ENCODE peak calls at places on chromosomes 16 and 17, in eight cellular contexts. Y, C, N, D, F, U, J and A are unnamed samples.

GRCh38 chr17:78780335-78780734 is 1.7 kb downstream of the CYTH1 start:
- ATAC-seq in Y (no peak), C (no peak), N (no peak), D (no peak), F (peak; percentile 22), U (no peak), J (peak; percentile 39), A (no peak)

GRCh38 chr17:4520881-4521600 is 22.4 kb downstream of the SPNS2 start:
- ATAC-seq in Y (peak; percentile 54), C (no peak), N (peak; percentile 85), D (peak; percentile 69), F (peak; percentile 85), U (no peak), J (no peak), A (peak; percentile 64)

GRCh38 chr17:35898283-35899070 is 18.3 kb upstream of the CCL5 start:
- ATAC-seq in Y (peak; percentile 79), C (no peak), N (peak; percentile 47), D (no peak), F (peak; percentile 72), U (peak; percentile 26), J (no peak), A (no peak)

GRCh38 chr17:77100009-77100408 is 40.8 kb upstream of the SEC14L1 start:
- ATAC-seq in Y (peak; percentile 80), C (no peak), N (peak; percentile 92), D (peak; percentile 56), F (peak; percentile 69), U (no peak), J (no peak), A (peak; percentile 61)

GRCh38 chr17:46147167-46147749 is 46.0 kb downstream of the KANSL1 start:
- ATAC-seq in Y (no peak), C (no peak), N (no peak), D (no peak), F (no peak), U (no peak), J (peak; percentile 4), A (no peak)

GRCh38 chr17:10316986-10317834 is 55.6 kb downstream of the MYH13 start:
- ATAC-seq in Y (peak; percentile 63), C (peak; percentile 80), N (peak; percentile 91), D (no peak), F (peak; percentile 85), U (no peak), J (no peak), A (peak; percentile 62)

GRCh38 chr16:1323296-1324239 is 9.9 kb upstream of the BAIAP3 start:
- ATAC-seq in Y (no peak), C (no peak), N (no peak), D (no peak), F (no peak), U (peak; percentile 12), J (no peak), A (no peak)

GRCh38 chr16:87689956-87690465 is 75.8 kb downstream of the KLHDC4 start:
- ATAC-seq in Y (no peak), C (no peak), N (no peak), D (no peak), F (no peak), U (no peak), J (no peak), A (no peak)

GRCh38 chr16:1351215-1351581 is 480 bp downstream of the TSR3 start:
- ATAC-seq in Y (no peak), C (peak; percentile 12), N (peak; percentile 2), D (no peak), F (peak; percentile 3), U (peak; percentile 6), J (peak; percentile 48), A (no peak)

GRCh38 chr17:69223809-69224208 is 4.8 kb downstream of the ABCA10 start:
- ATAC-seq in Y (no peak), C (peak; percentile 58), N (no peak), D (no peak), F (no peak), U (no peak), J (peak; percentile 95), A (no peak)

GRCh38 chr17:82399030-82399429 is 19.1 kb upstream of the HEXD start:
- ATAC-seq in Y (peak; percentile 48), C (no peak), N (no peak), D (no peak), F (no peak), U (no peak), J (no peak), A (peak; percentile 20)

GRCh38 chr17:73057196-73057595 is 35.3 kb downstream of the SLC39A11 start:
- ATAC-seq in Y (no peak), C (no peak), N (no peak), D (no peak), F (no peak), U (no peak), J (no peak), A (no peak)

GRCh38 chr16:31128711-31129567 is 6.6 kb downstream of the PRSS8 start:
- ATAC-seq in Y (peak; percentile 84), C (no peak), N (peak; percentile 77), D (peak; percentile 63), F (peak; percentile 65), U (no peak), J (peak; percentile 42), A (peak; percentile 63)

GRCh38 chr16:82524939-82525338 is 101.8 kb upstream of the CDH13 start:
- ATAC-seq in Y (no peak), C (peak; percentile 91), N (no peak), D (no peak), F (no peak), U (no peak), J (no peak), A (no peak)

GRCh38 chr16:12009922-12010321 is 33.4 kb downstream of the SNX29 start:
- ATAC-seq in Y (no peak), C (no peak), N (no peak), D (no peak), F (no peak), U (no peak), J (no peak), A (no peak)

GRCh38 chr17:69287168-69287567 is 39.8 kb downstream of the ABCA5 start:
- ATAC-seq in Y (no peak), C (no peak), N (no peak), D (no peak), F (no peak), U (no peak), J (no peak), A (no peak)

GRCh38 chr17:45719335-45720071 is 64.6 kb upstream of the CRHR1 start:
- ATAC-seq in Y (peak; percentile 51), C (peak; percentile 85), N (peak; percentile 43), D (no peak), F (peak; percentile 76), U (peak; percentile 87), J (peak; percentile 31), A (no peak)

GRCh38 chr17:81703747-81704654 is 834 bp downstream of the MRPL12 start:
- ATAC-seq in Y (no peak), C (no peak), N (no peak), D (no peak), F (no peak), U (no peak), J (peak; percentile 6), A (no peak)

GRCh38 chr16:78816499-78817441 is 717.3 kb downstream of the WWOX start:
- ATAC-seq in Y (peak; percentile 68), C (no peak), N (peak; percentile 25), D (peak; percentile 49), F (peak; percentile 37), U (no peak), J (no peak), A (peak; percentile 89)

GRCh38 chr16:30148101-30148500 is 25.1 kb upstream of the MAPK3 start:
- ATAC-seq in Y (no peak), C (no peak), N (no peak), D (no peak), F (no peak), U (no peak), J (no peak), A (no peak)

GRCh38 chr17:74452841-74453661 is 13.4 kb upstream of the CD300A start:
- ATAC-seq in Y (no peak), C (peak; percentile 25), N (no peak), D (no peak), F (peak; percentile 7), U (no peak), J (no peak), A (no peak)

GRCh38 chr17:74455025-74455585 is 11.3 kb upstream of the CD300A start:
- ATAC-seq in Y (peak; percentile 4), C (no peak), N (no peak), D (no peak), F (no peak), U (no peak), J (no peak), A (no peak)

GRCh38 chr17:74452027-74452840 is 14.2 kb upstream of the CD300A start:
- ATAC-seq in Y (no peak), C (no peak), N (no peak), D (no peak), F (no peak), U (no peak), J (no peak), A (no peak)

GRCh38 chr17:74454197-74455024 is 12.0 kb upstream of the CD300A start:
- ATAC-seq in Y (peak; percentile 97), C (peak; percentile 50), N (peak; percentile 96), D (peak; percentile 14), F (peak; percentile 98), U (peak; percentile 96), J (peak; percentile 55), A (peak; percentile 50)

DNA sequence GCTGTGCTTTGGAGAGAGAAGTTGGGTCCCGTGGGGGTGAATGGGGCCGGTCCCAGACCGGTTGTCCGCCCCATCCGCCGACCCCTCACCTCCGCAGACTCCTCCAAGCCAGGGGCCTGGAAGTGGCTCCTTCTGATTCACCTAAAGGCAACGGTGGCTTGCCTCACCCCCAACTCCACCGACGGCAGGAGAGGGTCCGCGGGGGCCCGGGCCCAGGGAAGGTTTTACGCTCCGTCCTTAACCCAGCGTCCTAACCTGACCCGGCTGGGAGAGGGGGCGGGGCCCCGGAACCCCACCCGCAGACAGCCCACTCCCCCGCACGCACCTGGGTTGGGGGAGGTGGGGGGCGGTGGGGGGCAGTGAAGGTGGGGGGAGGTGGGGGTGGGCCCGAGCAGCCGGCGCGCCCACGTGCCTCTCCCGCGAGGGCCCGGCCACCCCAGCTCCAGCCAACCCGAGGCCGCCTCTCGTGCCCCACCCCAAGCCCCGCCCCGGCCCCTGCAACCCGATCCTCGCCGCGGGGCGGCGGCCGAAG is 12.7 kb upstream of the CD300A start:
- ATAC-seq in Y (no peak), C (peak; percentile 90), N (no peak), D (peak; percentile 96), F (peak; percentile 3), U (peak; percentile 48), J (peak; percentile 99), A (peak; percentile 97)
- TF ChIP-seq CTCF in Y (peak; percentile 9), C (no peak), N (no peak), D (no peak), F (no peak), U (no peak), J (no peak), A (no peak)

GRCh38 chr17:20315321-20315720 is 152.0 kb downstream of the LGALS9B start:
- ATAC-seq in Y (peak; percentile 29), C (no peak), N (no peak), D (no peak), F (no peak), U (no peak), J (no peak), A (no peak)
- H3K27ac ChIP-seq in Y (no peak overlapping the region), C (no peak overlapping the region), N (no peak overlapping the region), D (no peak overlapping the region), F (no peak overlapping the region), U (no peak overlapping the region), J (no peak overlapping the region), A (no peak overlapping the region)

GRCh38 chr17:44084921-44085320 is 14.4 kb downstream of the G6PC3 start:
- ATAC-seq in Y (no peak), C (no peak), N (no peak), D (no peak), F (no peak), U (no peak), J (no peak), A (no peak)
- H3K36me3 ChIP-seq in Y (no peaks in the 10 kb centered on the region), C (peaks cover 56% of the 10 kb centered on the region), N (peaks cover 84% of the 10 kb centered on the region), D (peaks cover 17% of the 10 kb centered on the region), F (peaks cover 87% of the 10 kb centered on the region), U (no peaks in the 10 kb centered on the region), J (peaks cover 13% of the 10 kb centered on the region), A (no peaks in the 10 kb centered on the region)

GRCh38 chr17:1484586-1485310 is 7.7 kb downstream of the MYO1C start:
- ATAC-seq in Y (peak; percentile 24), C (peak; percentile 33), N (peak; percentile 60), D (peak; percentile 15), F (peak; percentile 53), U (peak; percentile 11), J (peak; percentile 65), A (no peak)
- TF ChIP-seq CTCF in Y (no peak), C (no peak), N (no peak), D (no peak), F (no peak), U (no peak), J (peak; percentile 6), A (no peak)